ENCODE peak calls at places on chromosome 20, in nine cellular contexts. S, N, C, R, V, B, G, O and H are unnamed samples.

GRCh38 chr20:5844063-5844681 is 94.0 kb downstream of the SHLD1 start:
- DNase-seq in S (no peak), N (peak; percentile 22), C (no peak), R (no peak), V (peak; percentile 43), B (no peak), G (peak; percentile 93), O (no peak), H (peak; percentile 84)

GRCh38 chr20:57795347-57795697 is 85.5 kb upstream of the PMEPA1 start:
- DNase-seq in S (no peak), N (no peak), C (peak; percentile 32), R (no peak), V (no peak), B (no peak), G (peak; percentile 93), O (no peak), H (peak; percentile 96)

GRCh38 chr20:53513489-53514298 is 79.9 kb downstream of the ZNF217 start:
- DNase-seq in S (no peak), N (no peak), C (no peak), R (no peak), V (no peak), B (no peak), G (no peak), O (no peak), H (no peak)

GRCh38 chr20:16771204-16771603 is 23.0 kb downstream of the OTOR start:
- DNase-seq in S (no peak), N (no peak), C (no peak), R (no peak), V (no peak), B (no peak), G (no peak), O (no peak), H (no peak)

GRCh38 chr20:35312348-35312747 is 20.1 kb upstream of the FAM83C start:
- DNase-seq in S (no peak), N (no peak), C (peak; percentile 78), R (no peak), V (no peak), B (no peak), G (peak; percentile 99), O (no peak), H (peak; percentile 70)

GRCh38 chr20:60453847-60454246 is 495.6 kb downstream of the CDH26 start:
- DNase-seq in S (no peak), N (no peak), C (no peak), R (no peak), V (no peak), B (no peak), G (no peak), O (no peak), H (peak; percentile 56)

GRCh38 chr20:44019638-44020335 is 105.1 kb downstream of the TOX2 start:
- DNase-seq in S (no peak), N (no peak), C (peak; percentile 42), R (no peak), V (no peak), B (no peak), G (no peak), O (no peak), H (peak; percentile 86)

GRCh38 chr20:1272368-1273155 is 6.5 kb downstream of the SNPH start:
- DNase-seq in S (no peak), N (no peak), C (no peak), R (no peak), V (no peak), B (no peak), G (no peak), O (peak; percentile 4), H (no peak)

GRCh38 chr20:11676618-11677289 is 240.9 kb upstream of the BTBD3 start:
- DNase-seq in S (peak; percentile 31), N (no peak), C (peak; percentile 67), R (peak; percentile 38), V (no peak), B (no peak), G (peak; percentile 65), O (peak; percentile 43), H (peak; percentile 69)

GRCh38 chr20:3808141-3808479 is 12.0 kb downstream of the CDC25B start:
- DNase-seq in S (no peak), N (no peak), C (peak; percentile 91), R (no peak), V (no peak), B (no peak), G (peak; percentile 97), O (peak; percentile 86), H (peak; percentile 86)

GRCh38 chr20:62058941-62059340 is 6.7 kb downstream of the TAF4 start:
- DNase-seq in S (no peak), N (no peak), C (no peak), R (no peak), V (no peak), B (no peak), G (no peak), O (peak; percentile 12), H (no peak)

GRCh38 chr20:25018425-25018824 is 25.9 kb upstream of the APMAP start:
- DNase-seq in S (no peak), N (no peak), C (no peak), R (no peak), V (no peak), B (no peak), G (no peak), O (no peak), H (no peak)